ENCODE peak calls at places on chromosomes 3 and 15, in seven cellular contexts. W is stimulated activated CD4-positive, alpha-beta T cell treated with anti-CD3 and anti-CD28 coated beads, TNF-alpha, amount 100 ng/mL, for 24 hours; P is D341Med; Z is central memory CD4-positive, alpha-beta T cell; M is stimulated activated CD8-positive, alpha-beta memory T cell treated with anti-CD3 and anti-CD28 coated beads, Interleukin-2, amount 100 ng/mL, for 48 hours; D is spleen; N is HTR-8/SVneo. O is an unnamed sample.

GRCh38 chr3:153442386-153442785 is 280.4 kb downstream of the RAP2B start:
- DNase-seq in Z (no peak), P (no peak), M (no peak), D (no peak), N (no peak), W (no peak), O (no peak)

GRCh38 chr3:159667261-159667660 is 321.4 kb upstream of the IL12A start:
- DNase-seq in Z (no peak), P (no peak), D (no peak), N (no peak), M (no peak), W (no peak), O (no peak)

GRCh38 chr15:83733691-83734090 is 79.8 kb downstream of the ADAMTSL3 start:
- DNase-seq in D (no peak), W (no peak), N (no peak), M (no peak), P (no peak), Z (no peak), O (no peak)

GRCh38 chr3:32448686-32449474 is 53.8 kb downstream of the CMTM6 start:
- DNase-seq in M (no peak), P (no peak), D (no peak), N (no peak), W (no peak), Z (no peak), O (no peak)

GRCh38 chr15:77292924-77293558 is 126.9 kb downstream of the PEAK1 start:
- DNase-seq in M (no peak), D (no peak), Z (no peak), N (no peak), W (no peak), P (no peak), O (no peak)

GRCh38 chr15:95202569-95203349 is 971.4 kb downstream of the MCTP2 start:
- DNase-seq in W (no peak), N (no peak), D (no peak), Z (no peak), M (no peak), P (no peak), O (no peak)

GRCh38 chr3:179898024-179898423 is 138.7 kb downstream of the PEX5L start:
- DNase-seq in Z (peak; percentile 3), P (peak; percentile 63), N (peak; percentile 2), D (no peak), M (peak; percentile 0), W (no peak), O (peak; percentile 3)

GRCh38 chr3:116423945-116424344 is 21.3 kb downstream of the LSAMP start:
- DNase-seq in M (no peak), P (no peak), D (no peak), W (no peak), Z (no peak), N (no peak), O (no peak)

GRCh38 chr15:70426065-70426821 is 328.5 kb upstream of the TLE3 start:
- DNase-seq in P (no peak), D (no peak), Z (no peak), W (no peak), N (no peak), M (no peak), O (peak; percentile 17)

GRCh38 chr3:31210068-31210650 is 315.7 kb upstream of the GADL1 start:
- DNase-seq in P (no peak), D (no peak), N (no peak), Z (no peak), M (no peak), W (no peak), O (no peak)

GRCh38 chr3:172216843-172217404 is 177.5 kb downstream of the FNDC3B start:
- DNase-seq in M (no peak), D (no peak), W (no peak), N (no peak), Z (no peak), P (no peak), O (no peak)

GRCh38 chr3:171391432-171391831 is 68.8 kb downstream of the TNIK start:
- DNase-seq in Z (no peak), D (no peak), P (no peak), W (no peak), M (no peak), N (no peak), O (no peak)

GRCh38 chr3:183180105-183180763 is 17.7 kb upstream of the LAMP3 start:
- DNase-seq in D (no peak), W (no peak), M (no peak), P (no peak), N (no peak), Z (no peak), O (no peak)

GRCh38 chr3:108036984-108037741 is 53.7 kb downstream of the CD47 start:
- DNase-seq in P (no peak), W (no peak), D (no peak), Z (no peak), N (no peak), M (no peak), O (no peak)

GRCh38 chr3:160413613-160414248 is 14.3 kb downstream of the SMC4 start:
- DNase-seq in Z (peak; percentile 64), N (peak; percentile 47), D (peak; percentile 42), W (peak; percentile 38), M (peak; percentile 40), P (peak; percentile 66), O (peak; percentile 67)

GRCh38 chr15:94346272-94346671 is 114.9 kb downstream of the MCTP2 start:
- DNase-seq in Z (no peak), M (no peak), P (no peak), D (no peak), N (no peak), W (no peak), O (no peak)

GRCh38 chr3:188491276-188491687 is 337.3 kb downstream of the LPP start:
- DNase-seq in M (no peak), W (no peak), P (no peak), Z (no peak), D (no peak), N (peak; percentile 45), O (no peak)

GRCh38 chr3:50405249-50405648 is 45.9 kb upstream of the TMEM115 start:
- DNase-seq in P (no peak), D (no peak), M (peak; percentile 10), Z (no peak), W (no peak), N (no peak), O (peak; percentile 23)

GRCh38 chr3:4290272-4290893 is 12.8 kb upstream of the SETMAR start:
- DNase-seq in P (peak; percentile 33), M (no peak), Z (peak; percentile 15), D (no peak), N (peak; percentile 10), W (no peak), O (peak; percentile 36)

GRCh38 chr3:127675651-127676391 is 3.1 kb downstream of the ABTB1 start:
- DNase-seq in D (peak; percentile 78), M (no peak), W (no peak), N (no peak), P (no peak), Z (no peak), O (no peak)

GRCh38 chr3:166071831-166072230 is 234.6 kb upstream of the BCHE start:
- DNase-seq in Z (no peak), D (no peak), W (no peak), N (no peak), P (no peak), M (no peak), O (no peak)

GRCh38 chr3:127690106-127690505 is 17.4 kb downstream of the ABTB1 start:
- DNase-seq in P (no peak), W (no peak), D (peak; percentile 35), Z (no peak), N (no peak), M (no peak), O (no peak)

GRCh38 chr3:27200721-27201434 is 168.3 kb downstream of the NEK10 start:
- DNase-seq in N (no peak), P (no peak), D (no peak), Z (no peak), W (no peak), M (no peak), O (no peak)

GRCh38 chr15:89761929-89762328 is 10.9 kb upstream of the MESP1 start:
- DNase-seq in P (peak; percentile 14), N (no peak), D (peak; percentile 32), M (no peak), W (no peak), Z (no peak), O (no peak)

GRCh38 chr15:68054658-68055223 is 626 bp downstream of the PIAS1 start:
- DNase-seq in P (peak; percentile 85), M (peak; percentile 22), W (peak; percentile 11), N (peak; percentile 18), D (peak; percentile 92), Z (no peak), O (no peak)

GRCh38 chr3:192902481-192903023 is 15.1 kb downstream of the MB21D2 start:
- DNase-seq in Z (no peak), W (no peak), M (no peak), D (no peak), P (peak; percentile 73), N (no peak), O (no peak)

GRCh38 chr3:157981819-157982218 is 124.4 kb downstream of the SHOX2 start:
- DNase-seq in N (no peak), Z (no peak), D (no peak), M (no peak), P (no peak), W (no peak), O (no peak)

GRCh38 chr3:156763931-156764720 is 62.0 kb upstream of the LEKR1 start:
- DNase-seq in P (no peak), N (no peak), D (no peak), M (no peak), Z (no peak), W (no peak), O (no peak)

GRCh38 chr3:10194328-10195071 is 29.8 kb downstream of the IRAK2 start:
- DNase-seq in M (no peak), Z (peak; percentile 72), D (peak; percentile 83), P (no peak), N (no peak), W (no peak), O (no peak)

GRCh38 chr3:158095302-158095997 is 10.8 kb downstream of the SHOX2 start:
- DNase-seq in N (no peak), P (no peak), Z (no peak), D (no peak), M (no peak), W (no peak), O (no peak)

GRCh38 chr3:127443581-127444375 is 146.8 kb downstream of the TPRA1 start:
- DNase-seq in N (no peak), P (no peak), M (no peak), Z (no peak), D (peak; percentile 61), W (no peak), O (no peak)

GRCh38 chr15:55868707-55869106 is 124.7 kb downstream of the NEDD4 start:
- DNase-seq in D (no peak), N (no peak), M (no peak), P (no peak), W (no peak), Z (no peak), O (no peak)

GRCh38 chr3:174218011-174218410 is 641.1 kb upstream of the NAALADL2 start:
- DNase-seq in Z (no peak), D (no peak), W (no peak), P (no peak), N (no peak), M (no peak), O (no peak)